ENCODE peak calls at places on chromosome 12, in six cellular contexts. One of them, this sample, is unnamed.

GRCh38 chr12:49666176-49666575 is 41.0 kb downstream of the FMNL3 start:
- DNase-seq in GM23338: no peak
- DNase-seq in heart left ventricle: no peak
- DNase-seq in cardiac muscle cell: no peak
- DNase-seq in ovary: no peak
- DNase-seq in dorsolateral prefrontal cortex: no peak
- DNase-seq in this sample: no peak

GRCh38 chr12:100185361-100185894 is 15.2 kb upstream of the ACTR6 start:
- DNase-seq in dorsolateral prefrontal cortex: no peak
- DNase-seq in GM23338: no peak
- DNase-seq in ovary: no peak
- DNase-seq in heart left ventricle: no peak
- DNase-seq in cardiac muscle cell: no peak
- DNase-seq in this sample: no peak

GRCh38 chr12:28202374-28203130 is 12.3 kb downstream of the CCDC91 start:
- DNase-seq in dorsolateral prefrontal cortex: no peak
- DNase-seq in GM23338: no peak
- DNase-seq in cardiac muscle cell: no peak
- DNase-seq in heart left ventricle: no peak
- DNase-seq in ovary: no peak
- DNase-seq in this sample: no peak

GRCh38 chr12:19846561-19846960 is 407.3 kb downstream of the AEBP2 start:
- DNase-seq in dorsolateral prefrontal cortex: no peak
- DNase-seq in heart left ventricle: no peak
- DNase-seq in cardiac muscle cell: peak
- DNase-seq in GM23338: no peak
- DNase-seq in ovary: no peak
- DNase-seq in this sample: no peak

GRCh38 chr12:16599081-16599480 is 6.9 kb downstream of the LMO3 start:
- DNase-seq in cardiac muscle cell: no peak
- DNase-seq in GM23338: no peak
- DNase-seq in dorsolateral prefrontal cortex: no peak
- DNase-seq in ovary: no peak
- DNase-seq in heart left ventricle: no peak
- DNase-seq in this sample: no peak

GRCh38 chr12:47949441-47950341 is 13.7 kb upstream of the TMEM106C start:
- DNase-seq in ovary: peak
- DNase-seq in dorsolateral prefrontal cortex: peak
- DNase-seq in cardiac muscle cell: peak
- DNase-seq in heart left ventricle: peak
- DNase-seq in GM23338: peak
- DNase-seq in this sample: peak

GRCh38 chr12:12999959-13000615 is at the start of gene HEBP1:
- DNase-seq in heart left ventricle: peak
- DNase-seq in cardiac muscle cell: peak
- DNase-seq in dorsolateral prefrontal cortex: peak
- DNase-seq in ovary: peak
- DNase-seq in GM23338: peak
- DNase-seq in this sample: peak

GRCh38 chr12:116603516-116603915 is 44.3 kb downstream of the MAP1LC3B2 start:
- DNase-seq in ovary: no peak
- DNase-seq in cardiac muscle cell: no peak
- DNase-seq in dorsolateral prefrontal cortex: no peak
- DNase-seq in heart left ventricle: no peak
- DNase-seq in GM23338: peak
- DNase-seq in this sample: no peak

GRCh38 chr12:106685381-106685780 is 89.1 kb upstream of the RIC8B start:
- DNase-seq in cardiac muscle cell: no peak
- DNase-seq in heart left ventricle: no peak
- DNase-seq in GM23338: peak
- DNase-seq in ovary: no peak
- DNase-seq in dorsolateral prefrontal cortex: no peak
- DNase-seq in this sample: no peak

GRCh38 chr12:6367969-6368892 is 7.1 kb downstream of the SCNN1A start:
- DNase-seq in ovary: no peak
- DNase-seq in GM23338: no peak
- DNase-seq in cardiac muscle cell: no peak
- DNase-seq in dorsolateral prefrontal cortex: no peak
- DNase-seq in heart left ventricle: no peak
- DNase-seq in this sample: no peak

GRCh38 chr12:56867216-56867615 is 67.0 kb downstream of the SDR9C7 start:
- DNase-seq in heart left ventricle: no peak
- DNase-seq in dorsolateral prefrontal cortex: no peak
- DNase-seq in cardiac muscle cell: no peak
- DNase-seq in GM23338: peak
- DNase-seq in ovary: no peak
- DNase-seq in this sample: no peak

GRCh38 chr12:4164591-4165558 is 108.7 kb upstream of the CCND2 start:
- DNase-seq in ovary: no peak
- DNase-seq in dorsolateral prefrontal cortex: peak
- DNase-seq in heart left ventricle: peak
- DNase-seq in cardiac muscle cell: peak
- DNase-seq in GM23338: peak
- DNase-seq in this sample: no peak

GRCh38 chr12:64918288-64918687 is 93.8 kb downstream of the TBC1D30 start:
- DNase-seq in cardiac muscle cell: no peak
- DNase-seq in GM23338: no peak
- DNase-seq in heart left ventricle: no peak
- DNase-seq in ovary: no peak
- DNase-seq in dorsolateral prefrontal cortex: no peak
- DNase-seq in this sample: no peak

GRCh38 chr12:64915242-64915641 is 90.8 kb downstream of the TBC1D30 start:
- DNase-seq in ovary: no peak
- DNase-seq in dorsolateral prefrontal cortex: no peak
- DNase-seq in cardiac muscle cell: no peak
- DNase-seq in heart left ventricle: no peak
- DNase-seq in GM23338: no peak
- DNase-seq in this sample: no peak

GRCh38 chr12:64912501-64912900 is 88.1 kb downstream of the TBC1D30 start:
- DNase-seq in ovary: peak
- DNase-seq in cardiac muscle cell: peak
- DNase-seq in heart left ventricle: no peak
- DNase-seq in GM23338: no peak
- DNase-seq in dorsolateral prefrontal cortex: no peak
- DNase-seq in this sample: no peak

DNA sequence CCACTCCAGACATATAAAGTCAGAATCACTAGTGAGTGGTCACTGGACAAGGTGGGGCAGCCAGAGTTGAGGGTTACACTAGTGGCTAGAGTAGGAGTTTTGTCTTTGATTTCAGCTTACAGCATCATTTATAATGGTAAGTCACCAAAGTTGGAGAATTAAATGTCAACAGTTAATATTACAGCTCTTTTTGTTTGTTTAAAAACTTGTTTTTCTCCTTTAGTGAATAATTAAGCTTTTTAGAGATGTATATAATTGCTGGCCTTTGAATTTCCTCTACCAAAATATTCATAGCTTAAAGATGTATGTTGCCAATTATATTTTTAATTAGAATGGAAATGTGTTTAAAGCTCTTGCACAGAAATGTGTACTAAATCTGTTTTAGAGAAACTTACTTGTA is 92.0 kb downstream of the TBC1D30 start:
- DNase-seq in ovary: no peak
- DNase-seq in dorsolateral prefrontal cortex: no peak
- DNase-seq in heart left ventricle: no peak
- DNase-seq in GM23338: no peak
- DNase-seq in cardiac muscle cell: no peak
- DNase-seq in this sample: no peak
- H3K4me3 ChIP-seq in ovary: no peak
- H3K4me3 ChIP-seq in dorsolateral prefrontal cortex: no peak
- H3K4me3 ChIP-seq in heart left ventricle: no peak
- H3K4me3 ChIP-seq in GM23338: no peak
- H3K4me3 ChIP-seq in cardiac muscle cell: no peak
- H3K4me3 ChIP-seq in this sample: no peak

DNA sequence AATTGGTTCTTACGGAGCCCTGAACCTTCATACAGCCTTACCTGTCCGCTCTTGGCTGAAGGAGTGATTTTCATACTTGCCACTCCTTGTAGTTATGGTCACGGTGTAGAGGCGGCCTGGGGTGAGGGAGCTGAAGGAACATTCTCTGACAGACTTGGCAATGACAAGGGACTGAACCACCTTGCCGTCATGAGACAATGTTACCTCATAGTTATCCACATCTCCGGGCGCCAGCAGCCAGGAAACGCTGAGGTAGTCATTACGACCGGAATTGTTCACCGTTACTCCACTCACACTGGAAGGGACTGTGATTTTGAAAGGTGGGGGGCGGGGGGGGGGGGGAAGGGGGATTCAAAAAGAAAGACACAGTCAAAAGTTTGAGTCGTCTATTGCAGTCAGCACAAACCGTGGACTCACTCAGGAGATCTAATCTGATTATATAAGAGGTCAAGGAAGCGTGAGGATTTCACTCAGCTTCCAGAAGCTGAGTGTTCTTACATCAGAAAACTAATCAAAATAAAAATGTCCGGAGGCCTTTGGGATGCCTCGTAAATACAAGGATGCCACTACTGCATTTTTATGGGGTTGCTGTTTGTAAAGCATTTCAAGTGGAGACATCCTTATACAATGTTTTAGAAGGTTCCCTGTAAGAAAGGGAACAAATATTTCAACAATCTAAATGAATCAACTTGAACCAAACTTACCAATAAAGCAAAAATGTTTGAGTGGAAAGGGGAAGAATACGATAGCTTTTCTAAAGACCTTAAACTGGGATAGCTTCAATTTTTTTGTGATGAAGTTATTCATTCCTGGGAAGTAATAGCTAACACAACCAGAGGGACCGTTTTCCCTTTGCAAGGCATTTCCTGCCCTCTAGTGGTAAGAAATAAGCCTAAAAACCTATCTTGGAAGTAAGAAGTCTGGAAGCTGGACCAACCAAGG is 60.6 kb downstream of the PTPRB start:
- DNase-seq in dorsolateral prefrontal cortex: no peak
- DNase-seq in cardiac muscle cell: peak
- DNase-seq in GM23338: peak
- DNase-seq in ovary: no peak
- DNase-seq in heart left ventricle: peak
- DNase-seq in this sample: no peak
- TF ChIP-seq CTCF in dorsolateral prefrontal cortex: peak
- TF ChIP-seq CTCF in cardiac muscle cell: peak
- TF ChIP-seq CTCF in GM23338: peak
- TF ChIP-seq CTCF in ovary: peak
- TF ChIP-seq CTCF in heart left ventricle: peak
- TF ChIP-seq CTCF in this sample: no peak

GRCh38 chr12:120227233-120228040 is 26.5 kb upstream of the RPLP0 start:
- DNase-seq in dorsolateral prefrontal cortex: no peak
- DNase-seq in ovary: no peak
- DNase-seq in heart left ventricle: no peak
- DNase-seq in GM23338: no peak
- DNase-seq in cardiac muscle cell: no peak
- DNase-seq in this sample: no peak

GRCh38 chr12:120228291-120229070 is 27.6 kb upstream of the RPLP0 start:
- DNase-seq in heart left ventricle: peak
- DNase-seq in ovary: peak
- DNase-seq in dorsolateral prefrontal cortex: peak
- DNase-seq in cardiac muscle cell: peak
- DNase-seq in GM23338: peak
- DNase-seq in this sample: peak

GRCh38 chr12:120229583-120230325 is 28.8 kb upstream of the RPLP0 start:
- DNase-seq in GM23338: peak
- DNase-seq in heart left ventricle: no peak
- DNase-seq in dorsolateral prefrontal cortex: no peak
- DNase-seq in ovary: no peak
- DNase-seq in cardiac muscle cell: peak
- DNase-seq in this sample: no peak

GRCh38 chr12:120229071-120229582 is 28.2 kb upstream of the RPLP0 start:
- DNase-seq in GM23338: peak
- DNase-seq in cardiac muscle cell: peak
- DNase-seq in ovary: peak
- DNase-seq in heart left ventricle: no peak
- DNase-seq in dorsolateral prefrontal cortex: no peak
- DNase-seq in this sample: no peak

DNA sequence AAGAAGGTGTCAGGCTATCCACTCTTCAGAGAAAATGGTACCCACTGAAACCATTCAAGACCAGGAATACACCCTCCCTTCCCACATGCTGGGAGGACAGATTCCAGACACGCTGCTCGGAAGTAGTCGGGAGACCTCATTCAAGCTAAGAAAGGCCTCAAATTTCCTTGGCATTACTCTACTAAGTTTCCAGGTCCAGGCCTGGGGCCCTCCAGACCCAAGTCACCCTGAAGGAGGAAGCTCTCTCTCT is 27.1 kb upstream of the RPLP0 start:
- DNase-seq in heart left ventricle: no peak
- DNase-seq in cardiac muscle cell: no peak
- DNase-seq in GM23338: no peak
- DNase-seq in dorsolateral prefrontal cortex: no peak
- DNase-seq in ovary: no peak
- DNase-seq in this sample: no peak
- H3K4me3 ChIP-seq in heart left ventricle: no peak
- H3K4me3 ChIP-seq in cardiac muscle cell: no peak
- H3K4me3 ChIP-seq in GM23338: peak
- H3K4me3 ChIP-seq in dorsolateral prefrontal cortex: no peak
- H3K4me3 ChIP-seq in ovary: no peak
- H3K4me3 ChIP-seq in this sample: no peak

GRCh38 chr12:86521870-86522269 is 265.7 kb upstream of the MGAT4C start:
- DNase-seq in dorsolateral prefrontal cortex: no peak
- DNase-seq in ovary: no peak
- DNase-seq in heart left ventricle: no peak
- DNase-seq in cardiac muscle cell: no peak
- DNase-seq in GM23338: no peak
- DNase-seq in this sample: no peak

GRCh38 chr12:86523844-86524243 is 267.7 kb upstream of the MGAT4C start:
- DNase-seq in heart left ventricle: no peak
- DNase-seq in ovary: no peak
- DNase-seq in GM23338: no peak
- DNase-seq in cardiac muscle cell: no peak
- DNase-seq in dorsolateral prefrontal cortex: no peak
- DNase-seq in this sample: no peak

GRCh38 chr12:86530996-86531655 is 274.9 kb upstream of the MGAT4C start:
- DNase-seq in GM23338: no peak
- DNase-seq in heart left ventricle: no peak
- DNase-seq in dorsolateral prefrontal cortex: no peak
- DNase-seq in ovary: no peak
- DNase-seq in cardiac muscle cell: peak
- DNase-seq in this sample: no peak

GRCh38 chr12:86526060-86526595 is 269.9 kb upstream of the MGAT4C start:
- DNase-seq in GM23338: no peak
- DNase-seq in ovary: no peak
- DNase-seq in heart left ventricle: no peak
- DNase-seq in cardiac muscle cell: no peak
- DNase-seq in dorsolateral prefrontal cortex: no peak
- DNase-seq in this sample: no peak
- TF ChIP-seq CTCF in GM23338: no peak
- TF ChIP-seq CTCF in ovary: no peak
- TF ChIP-seq CTCF in heart left ventricle: no peak
- TF ChIP-seq CTCF in cardiac muscle cell: no peak
- TF ChIP-seq CTCF in dorsolateral prefrontal cortex: no peak
- TF ChIP-seq CTCF in this sample: no peak

This sample was measured in lower leg skin.